ENCODE peak calls at places on chromosome 14, in five cellular contexts. C, R, Z, U and I are unnamed samples.

GRCh38 chr14:53190938-53191337 is 37.8 kb upstream of the DDHD1 start:
- DNase-seq in R (no peak), U (no peak), Z (no peak), C (no peak), I (no peak)

GRCh38 chr14:53347046-53347445 is 193.9 kb upstream of the DDHD1 start:
- DNase-seq in R (no peak), Z (no peak), U (no peak), C (no peak), I (no peak)

GRCh38 chr14:86012391-86012790 is 482.4 kb downstream of the FLRT2 start:
- DNase-seq in R (no peak), U (no peak), Z (no peak), C (no peak), I (no peak)

GRCh38 chr14:21026988-21027315 is 2.1 kb upstream of the NDRG2 start:
- DNase-seq in C (no peak), U (no peak), R (no peak), Z (no peak), I (no peak)

GRCh38 chr14:64755661-64756265 is 51.5 kb downstream of the PLEKHG3 start:
- DNase-seq in R (no peak), U (no peak), C (peak; percentile 46), Z (peak; percentile 86), I (peak; percentile 41)

GRCh38 chr14:31545328-31545727 is 15.9 kb upstream of the NUBPL start:
- DNase-seq in U (no peak), Z (no peak), R (no peak), C (no peak), I (no peak)

GRCh38 chr14:52355016-52355430 is 40.9 kb downstream of the PTGER2 start:
- DNase-seq in C (peak; percentile 90), Z (no peak), U (peak; percentile 47), R (no peak), I (peak; percentile 40)

GRCh38 chr14:59055439-59056045 is 132.9 kb upstream of the DAAM1 start:
- DNase-seq in U (peak; percentile 43), C (peak; percentile 9), R (peak; percentile 33), Z (no peak), I (peak; percentile 49)

GRCh38 chr14:35285168-35285990 is 6.8 kb upstream of the PSMA6 start:
- DNase-seq in R (no peak), U (peak; percentile 38), Z (no peak), C (no peak), I (no peak)

GRCh38 chr14:64727551-64728071 is 23.4 kb downstream of the PLEKHG3 start:
- DNase-seq in U (no peak), C (no peak), R (no peak), Z (no peak), I (no peak)

GRCh38 chr14:21541413-21542074 is 15.4 kb upstream of the SALL2 start:
- DNase-seq in C (no peak), U (no peak), Z (no peak), R (no peak), I (no peak)

GRCh38 chr14:89276424-89276975 is 140.5 kb downstream of the FOXN3 start:
- DNase-seq in Z (no peak), C (peak; percentile 4), U (no peak), R (no peak), I (peak; percentile 14)

GRCh38 chr14:56129092-56129491 is 10.9 kb downstream of the PELI2 start:
- DNase-seq in U (no peak), R (no peak), Z (no peak), C (no peak), I (no peak)

GRCh38 chr14:90755661-90756304 is 60.4 kb downstream of the TTC7B start:
- DNase-seq in C (no peak), R (no peak), Z (no peak), U (peak; percentile 65), I (no peak)

GRCh38 chr14:98731701-98732100 is 540.3 kb downstream of the BCL11B start:
- DNase-seq in R (no peak), C (no peak), Z (no peak), U (no peak), I (no peak)

GRCh38 chr14:35867280-35867629 is 41.1 kb downstream of the BRMS1L start:
- DNase-seq in U (no peak), R (no peak), Z (no peak), C (no peak), I (no peak)

GRCh38 chr14:101365329-101366158 is 195.8 kb upstream of the DIO3 start:
- DNase-seq in R (peak; percentile 43), C (no peak), U (no peak), Z (no peak), I (no peak)

GRCh38 chr14:90697577-90698206 is 118.5 kb downstream of the TTC7B start:
- DNase-seq in C (no peak), U (peak; percentile 74), Z (peak; percentile 46), R (peak; percentile 71), I (peak; percentile 80)

GRCh38 chr14:56119221-56119967 is 1.2 kb downstream of the PELI2 start:
- DNase-seq in U (peak; percentile 8), R (peak; percentile 39), C (no peak), Z (no peak), I (peak; percentile 17)

GRCh38 chr14:58341152-58341748 is 42.9 kb downstream of the ARID4A start:
- DNase-seq in U (no peak), R (no peak), C (no peak), Z (no peak), I (no peak)

GRCh38 chr14:20697273-20698017 is 8.9 kb downstream of the ANG start:
- DNase-seq in Z (peak; percentile 31), U (peak; percentile 92), C (no peak), R (peak; percentile 63), I (peak; percentile 62)

GRCh38 chr14:96167224-96168148 is 37.2 kb upstream of the BDKRB2 start:
- DNase-seq in C (peak; percentile 88), Z (no peak), U (peak; percentile 29), R (no peak), I (peak; percentile 87)